ENCODE peak calls at places on chromosome 7, in four cellular contexts. One of them, this sample, is unnamed.

GRCh38 chr7:66769833-66770512 is 29.4 kb downstream of the RABGEF1 start:
- DNase-seq in activated CD4-positive, alpha-beta T cell treated with anti-CD3 and anti-CD28 coated beads, Interleukin-2, amount 50 U/mL, for 24 hours: no peak
- DNase-seq in GM12891: no peak
- DNase-seq in stimulated activated CD4-positive, alpha-beta T cell treated with anti-CD3 and anti-CD28 coated beads, Interleukin-1b, Interleukin-23, amount 100 ng/mL, for 1 hour: no peak
- DNase-seq in this sample: no peak

GRCh38 chr7:134535272-134535918 is 8.0 kb downstream of the AKR1B10 start:
- DNase-seq in stimulated activated CD4-positive, alpha-beta T cell treated with anti-CD3 and anti-CD28 coated beads, Interleukin-1b, Interleukin-23, amount 100 ng/mL, for 1 hour: no peak
- DNase-seq in activated CD4-positive, alpha-beta T cell treated with anti-CD3 and anti-CD28 coated beads, Interleukin-2, amount 50 U/mL, for 24 hours: no peak
- DNase-seq in GM12891: no peak
- DNase-seq in this sample: no peak

GRCh38 chr7:87926581-87927461 is 7.2 kb upstream of the ADAM22 start:
- DNase-seq in activated CD4-positive, alpha-beta T cell treated with anti-CD3 and anti-CD28 coated beads, Interleukin-2, amount 50 U/mL, for 24 hours: no peak
- DNase-seq in GM12891: no peak
- DNase-seq in stimulated activated CD4-positive, alpha-beta T cell treated with anti-CD3 and anti-CD28 coated beads, Interleukin-1b, Interleukin-23, amount 100 ng/mL, for 1 hour: no peak
- DNase-seq in this sample: no peak

GRCh38 chr7:16357921-16358320 is 63.4 kb downstream of the CRPPA start:
- DNase-seq in activated CD4-positive, alpha-beta T cell treated with anti-CD3 and anti-CD28 coated beads, Interleukin-2, amount 50 U/mL, for 24 hours: no peak
- DNase-seq in GM12891: no peak
- DNase-seq in stimulated activated CD4-positive, alpha-beta T cell treated with anti-CD3 and anti-CD28 coated beads, Interleukin-1b, Interleukin-23, amount 100 ng/mL, for 1 hour: no peak
- DNase-seq in this sample: no peak

GRCh38 chr7:2645274-2645868 is 13.6 kb downstream of the TTYH3 start:
- DNase-seq in activated CD4-positive, alpha-beta T cell treated with anti-CD3 and anti-CD28 coated beads, Interleukin-2, amount 50 U/mL, for 24 hours: no peak
- DNase-seq in GM12891: peak; percentile 83
- DNase-seq in stimulated activated CD4-positive, alpha-beta T cell treated with anti-CD3 and anti-CD28 coated beads, Interleukin-1b, Interleukin-23, amount 100 ng/mL, for 1 hour: no peak
- DNase-seq in this sample: no peak

GRCh38 chr7:94100723-94101345 is 96.7 kb upstream of the BET1 start:
- DNase-seq in activated CD4-positive, alpha-beta T cell treated with anti-CD3 and anti-CD28 coated beads, Interleukin-2, amount 50 U/mL, for 24 hours: no peak
- DNase-seq in stimulated activated CD4-positive, alpha-beta T cell treated with anti-CD3 and anti-CD28 coated beads, Interleukin-1b, Interleukin-23, amount 100 ng/mL, for 1 hour: no peak
- DNase-seq in GM12891: no peak
- DNase-seq in this sample: no peak

GRCh38 chr7:111788426-111788825 is 226.1 kb upstream of the IMMP2L start:
- DNase-seq in GM12891: no peak
- DNase-seq in activated CD4-positive, alpha-beta T cell treated with anti-CD3 and anti-CD28 coated beads, Interleukin-2, amount 50 U/mL, for 24 hours: no peak
- DNase-seq in stimulated activated CD4-positive, alpha-beta T cell treated with anti-CD3 and anti-CD28 coated beads, Interleukin-1b, Interleukin-23, amount 100 ng/mL, for 1 hour: no peak
- DNase-seq in this sample: no peak

GRCh38 chr7:113698556-113699220 is 220.1 kb downstream of the PPP1R3A start:
- DNase-seq in stimulated activated CD4-positive, alpha-beta T cell treated with anti-CD3 and anti-CD28 coated beads, Interleukin-1b, Interleukin-23, amount 100 ng/mL, for 1 hour: no peak
- DNase-seq in activated CD4-positive, alpha-beta T cell treated with anti-CD3 and anti-CD28 coated beads, Interleukin-2, amount 50 U/mL, for 24 hours: no peak
- DNase-seq in GM12891: no peak
- DNase-seq in this sample: no peak

GRCh38 chr7:4713183-4713784 is 31.2 kb downstream of the FOXK1 start:
- DNase-seq in stimulated activated CD4-positive, alpha-beta T cell treated with anti-CD3 and anti-CD28 coated beads, Interleukin-1b, Interleukin-23, amount 100 ng/mL, for 1 hour: no peak
- DNase-seq in activated CD4-positive, alpha-beta T cell treated with anti-CD3 and anti-CD28 coated beads, Interleukin-2, amount 50 U/mL, for 24 hours: no peak
- DNase-seq in GM12891: no peak
- DNase-seq in this sample: no peak

GRCh38 chr7:31948041-31948440 is 122.2 kb downstream of the PDE1C start:
- DNase-seq in GM12891: no peak
- DNase-seq in activated CD4-positive, alpha-beta T cell treated with anti-CD3 and anti-CD28 coated beads, Interleukin-2, amount 50 U/mL, for 24 hours: no peak
- DNase-seq in stimulated activated CD4-positive, alpha-beta T cell treated with anti-CD3 and anti-CD28 coated beads, Interleukin-1b, Interleukin-23, amount 100 ng/mL, for 1 hour: no peak
- DNase-seq in this sample: no peak